ENCODE peak calls at places on chromosome 19, in ten cellular contexts. One of them, this sample, is unnamed.

GRCh38 chr19:50835785-50836542 is 2.6 kb upstream of the KLK15 start:
- DNase-seq in NCI-H1694 treated with DMSO at 0.1 percent for 48 hours: no peak
- DNase-seq in C1 segment of cervical spinal cord: no peak
- DNase-seq in ovary: peak; percentile 83
- DNase-seq in H9: peak; percentile 81
- DNase-seq in natural killer cell: peak; percentile 75
- DNase-seq in stimulated activated CD8-positive, alpha-beta memory T cell treated with anti-CD3 and anti-CD28 coated beads, Interleukin-2, amount 100 ng/mL, for 1 hour: peak; percentile 34
- DNase-seq in sciatic nerve: peak; percentile 82
- DNase-seq in activated CD4-positive, alpha-beta T cell treated with anti-CD3 and anti-CD28 coated beads, Interleukin-2, amount 50 U/mL, for 48 hours: peak; percentile 82
- DNase-seq in left lung: peak; percentile 93
- DNase-seq in this sample: no peak

GRCh38 chr19:16847407-16847806 is 18.2 kb downstream of the SIN3B start:
- DNase-seq in NCI-H1694 treated with DMSO at 0.1 percent for 48 hours: no peak
- DNase-seq in C1 segment of cervical spinal cord: no peak
- DNase-seq in ovary: no peak
- DNase-seq in H9: no peak
- DNase-seq in natural killer cell: no peak
- DNase-seq in stimulated activated CD8-positive, alpha-beta memory T cell treated with anti-CD3 and anti-CD28 coated beads, Interleukin-2, amount 100 ng/mL, for 1 hour: no peak
- DNase-seq in sciatic nerve: no peak
- DNase-seq in activated CD4-positive, alpha-beta T cell treated with anti-CD3 and anti-CD28 coated beads, Interleukin-2, amount 50 U/mL, for 48 hours: no peak
- DNase-seq in left lung: no peak
- DNase-seq in this sample: no peak

GRCh38 chr19:15180451-15181390 is 20.1 kb downstream of the NOTCH3 start:
- DNase-seq in NCI-H1694 treated with DMSO at 0.1 percent for 48 hours: no peak
- DNase-seq in C1 segment of cervical spinal cord: no peak
- DNase-seq in ovary: no peak
- DNase-seq in H9: peak; percentile 93
- DNase-seq in natural killer cell: no peak
- DNase-seq in stimulated activated CD8-positive, alpha-beta memory T cell treated with anti-CD3 and anti-CD28 coated beads, Interleukin-2, amount 100 ng/mL, for 1 hour: no peak
- DNase-seq in sciatic nerve: no peak
- DNase-seq in activated CD4-positive, alpha-beta T cell treated with anti-CD3 and anti-CD28 coated beads, Interleukin-2, amount 50 U/mL, for 48 hours: no peak
- DNase-seq in left lung: peak; percentile 84
- DNase-seq in this sample: no peak

GRCh38 chr19:13547102-13547501 is 40.8 kb upstream of the CACNA1A start:
- DNase-seq in NCI-H1694 treated with DMSO at 0.1 percent for 48 hours: no peak
- DNase-seq in C1 segment of cervical spinal cord: no peak
- DNase-seq in ovary: no peak
- DNase-seq in H9: no peak
- DNase-seq in natural killer cell: no peak
- DNase-seq in stimulated activated CD8-positive, alpha-beta memory T cell treated with anti-CD3 and anti-CD28 coated beads, Interleukin-2, amount 100 ng/mL, for 1 hour: no peak
- DNase-seq in sciatic nerve: no peak
- DNase-seq in activated CD4-positive, alpha-beta T cell treated with anti-CD3 and anti-CD28 coated beads, Interleukin-2, amount 50 U/mL, for 48 hours: no peak
- DNase-seq in left lung: no peak
- DNase-seq in this sample: no peak

GRCh38 chr19:8208119-8208709 is 956 bp upstream of the CERS4 start:
- DNase-seq in NCI-H1694 treated with DMSO at 0.1 percent for 48 hours: no peak
- DNase-seq in C1 segment of cervical spinal cord: peak; percentile 35
- DNase-seq in ovary: no peak
- DNase-seq in H9: peak; percentile 76
- DNase-seq in natural killer cell: no peak
- DNase-seq in stimulated activated CD8-positive, alpha-beta memory T cell treated with anti-CD3 and anti-CD28 coated beads, Interleukin-2, amount 100 ng/mL, for 1 hour: no peak
- DNase-seq in sciatic nerve: no peak
- DNase-seq in activated CD4-positive, alpha-beta T cell treated with anti-CD3 and anti-CD28 coated beads, Interleukin-2, amount 50 U/mL, for 48 hours: no peak
- DNase-seq in left lung: no peak
- DNase-seq in this sample: peak; percentile 54

GRCh38 chr19:18972301-18972831 is 31.3 kb upstream of the HOMER3 start:
- DNase-seq in NCI-H1694 treated with DMSO at 0.1 percent for 48 hours: no peak
- DNase-seq in C1 segment of cervical spinal cord: no peak
- DNase-seq in ovary: no peak
- DNase-seq in H9: no peak
- DNase-seq in natural killer cell: no peak
- DNase-seq in stimulated activated CD8-positive, alpha-beta memory T cell treated with anti-CD3 and anti-CD28 coated beads, Interleukin-2, amount 100 ng/mL, for 1 hour: no peak
- DNase-seq in sciatic nerve: no peak
- DNase-seq in activated CD4-positive, alpha-beta T cell treated with anti-CD3 and anti-CD28 coated beads, Interleukin-2, amount 50 U/mL, for 48 hours: no peak
- DNase-seq in left lung: no peak
- DNase-seq in this sample: no peak

GRCh38 chr19:36489920-36490415 is 607 bp upstream of the ZNF566 start:
- DNase-seq in NCI-H1694 treated with DMSO at 0.1 percent for 48 hours: no peak
- DNase-seq in C1 segment of cervical spinal cord: no peak
- DNase-seq in ovary: no peak
- DNase-seq in H9: peak; percentile 96
- DNase-seq in natural killer cell: peak; percentile 63
- DNase-seq in stimulated activated CD8-positive, alpha-beta memory T cell treated with anti-CD3 and anti-CD28 coated beads, Interleukin-2, amount 100 ng/mL, for 1 hour: peak; percentile 46
- DNase-seq in sciatic nerve: no peak
- DNase-seq in activated CD4-positive, alpha-beta T cell treated with anti-CD3 and anti-CD28 coated beads, Interleukin-2, amount 50 U/mL, for 48 hours: peak; percentile 68
- DNase-seq in left lung: peak; percentile 87
- DNase-seq in this sample: no peak

GRCh38 chr19:43766755-43767043 is 11.9 kb upstream of the SMG9 start:
- DNase-seq in NCI-H1694 treated with DMSO at 0.1 percent for 48 hours: no peak
- DNase-seq in C1 segment of cervical spinal cord: no peak
- DNase-seq in ovary: no peak
- DNase-seq in H9: no peak
- DNase-seq in natural killer cell: no peak
- DNase-seq in stimulated activated CD8-positive, alpha-beta memory T cell treated with anti-CD3 and anti-CD28 coated beads, Interleukin-2, amount 100 ng/mL, for 1 hour: no peak
- DNase-seq in sciatic nerve: no peak
- DNase-seq in activated CD4-positive, alpha-beta T cell treated with anti-CD3 and anti-CD28 coated beads, Interleukin-2, amount 50 U/mL, for 48 hours: no peak
- DNase-seq in left lung: no peak
- DNase-seq in this sample: no peak

GRCh38 chr19:3586124-3586626 is 897 bp downstream of the GIPC3 start:
- DNase-seq in NCI-H1694 treated with DMSO at 0.1 percent for 48 hours: no peak
- DNase-seq in C1 segment of cervical spinal cord: no peak
- DNase-seq in ovary: no peak
- DNase-seq in H9: peak; percentile 65
- DNase-seq in natural killer cell: no peak
- DNase-seq in stimulated activated CD8-positive, alpha-beta memory T cell treated with anti-CD3 and anti-CD28 coated beads, Interleukin-2, amount 100 ng/mL, for 1 hour: no peak
- DNase-seq in sciatic nerve: no peak
- DNase-seq in activated CD4-positive, alpha-beta T cell treated with anti-CD3 and anti-CD28 coated beads, Interleukin-2, amount 50 U/mL, for 48 hours: peak; percentile 49
- DNase-seq in left lung: no peak
- DNase-seq in this sample: no peak